ENCODE peak calls at places on chromosomes 11 and 22, in seven cellular contexts. V is cardiac muscle cell, Q is Caco-2, I is RWPE1, A is hepatocyte, H is left ventricle myocardium inferior, W is fibroblast of mammary gland. R is an unnamed sample.

GRCh38 chr22:50444663-50445062 is 30.2 kb downstream of the SBF1 start:
- DNase-seq in Q (no peak), W (peak; percentile 89), V (peak; percentile 71), I (no peak), A (peak; percentile 53), H (no peak), R (no peak)

GRCh38 chr11:11519184-11519583 is 102.6 kb downstream of the GALNT18 start:
- DNase-seq in H (no peak), I (no peak), V (no peak), A (no peak), Q (no peak), W (no peak), R (no peak)

GRCh38 chr11:77071671-77072605 is 5.2 kb downstream of the CAPN5 start:
- DNase-seq in I (no peak), H (no peak), W (peak; percentile 49), Q (no peak), A (no peak), V (no peak), R (no peak)

GRCh38 chr22:26398741-26399153 is 30.3 kb upstream of the ASPHD2 start:
- DNase-seq in Q (peak; percentile 54), W (peak; percentile 78), V (peak; percentile 85), H (peak; percentile 16), I (peak; percentile 57), A (peak; percentile 76), R (peak; percentile 66)

GRCh38 chr22:17159504-17159951 is 451 bp upstream of the HDHD5 start:
- DNase-seq in W (peak; percentile 56), Q (peak; percentile 59), A (peak; percentile 78), I (peak; percentile 27), H (peak; percentile 43), V (peak; percentile 55), R (peak; percentile 48)

GRCh38 chr22:18078329-18079041 is 695 bp downstream of the PEX26 start:
- DNase-seq in W (peak; percentile 30), I (peak; percentile 24), A (peak; percentile 68), V (peak; percentile 22), H (no peak), Q (peak; percentile 51), R (peak; percentile 46)

GRCh38 chr11:70233511-70233919 is 30.4 kb downstream of the FADD start:
- DNase-seq in A (peak; percentile 58), W (peak; percentile 83), I (peak; percentile 97), H (no peak), V (peak; percentile 69), Q (no peak), R (peak; percentile 46)

GRCh38 chr11:62542111-62542745 is 4.4 kb downstream of the AHNAK start:
- DNase-seq in W (no peak), Q (no peak), H (no peak), I (no peak), A (no peak), V (no peak), R (peak; percentile 21)

GRCh38 chr11:55707029-55707428 is 45.0 kb downstream of the OR4C6 start:
- DNase-seq in W (peak; percentile 39), V (peak; percentile 40), A (peak; percentile 9), Q (peak; percentile 51), H (no peak), I (peak; percentile 23), R (peak; percentile 22)

GRCh38 chr22:46791201-46791731 is 28.8 kb downstream of the TBC1D22A start:
- DNase-seq in W (peak; percentile 83), I (peak; percentile 34), H (no peak), Q (no peak), V (peak; percentile 59), A (no peak), R (no peak)

GRCh38 chr22:43050995-43051394 is 36.0 kb upstream of the PACSIN2 start:
- DNase-seq in H (no peak), V (no peak), A (no peak), I (no peak), W (no peak), Q (peak; percentile 21), R (no peak)

GRCh38 chr11:66443602-66444001 is 5.0 kb upstream of the MRPL11 start:
- DNase-seq in I (peak; percentile 70), W (peak; percentile 93), V (peak; percentile 58), Q (no peak), A (no peak), H (no peak), R (no peak)

GRCh38 chr22:37161442-37161841 is 11.7 kb upstream of the IL2RB start:
- DNase-seq in A (no peak), W (peak; percentile 26), Q (peak; percentile 20), H (no peak), V (no peak), I (no peak), R (no peak)

GRCh38 chr11:50275133-50275532 is 242.5 kb downstream of the OR4C45 start:
- DNase-seq in V (no peak), W (no peak), I (no peak), Q (no peak), H (no peak), A (no peak), R (no peak)

GRCh38 chr11:118198370-118198769 is 21.9 kb upstream of the SCN2B start:
- DNase-seq in V (peak; percentile 70), I (peak; percentile 60), H (peak; percentile 84), Q (peak; percentile 94), A (peak; percentile 89), W (peak; percentile 54), R (peak; percentile 80)

GRCh38 chr11:34250732-34251639 is 106.8 kb downstream of the ABTB2 start:
- DNase-seq in A (peak; percentile 18), W (peak; percentile 36), Q (no peak), H (peak; percentile 50), I (peak; percentile 85), V (no peak), R (peak; percentile 56)

GRCh38 chr11:100663583-100663982 is 23.5 kb upstream of the ARHGAP42 start:
- DNase-seq in H (no peak), W (no peak), I (no peak), V (no peak), Q (no peak), A (no peak), R (no peak)

GRCh38 chr11:17528181-17528691 is 16.0 kb downstream of the USH1C start:
- DNase-seq in H (peak; percentile 40), I (peak; percentile 56), A (peak; percentile 78), W (peak; percentile 35), Q (peak; percentile 69), V (peak; percentile 55), R (peak; percentile 78)

GRCh38 chr11:87290304-87290922 is 252.7 kb downstream of the TMEM135 start:
- DNase-seq in Q (peak; percentile 76), V (peak; percentile 79), I (peak; percentile 41), W (peak; percentile 69), A (peak; percentile 77), H (no peak), R (peak; percentile 53)

GRCh38 chr11:134689886-134690285 is 277.8 kb upstream of the B3GAT1 start:
- DNase-seq in Q (no peak), I (no peak), V (no peak), A (no peak), W (no peak), H (no peak), R (no peak)

GRCh38 chr11:111327908-111328624 is 29.7 kb downstream of the POU2AF3 start:
- DNase-seq in I (no peak), H (peak; percentile 38), A (no peak), W (no peak), V (no peak), Q (no peak), R (no peak)

GRCh38 chr11:115311949-115312348 is 192.3 kb downstream of the CADM1 start:
- DNase-seq in A (no peak), V (no peak), I (no peak), Q (no peak), W (no peak), H (no peak), R (no peak)

GRCh38 chr11:86551286-86551685 is 121.1 kb downstream of the ME3 start:
- DNase-seq in I (peak; percentile 64), V (peak; percentile 96), W (peak; percentile 96), Q (no peak), H (no peak), A (peak; percentile 52), R (no peak)

GRCh38 chr22:50201191-50202129 is 649 bp downstream of the SELENOO start:
- DNase-seq in W (no peak), Q (peak; percentile 47), I (no peak), A (peak; percentile 68), H (no peak), V (no peak), R (no peak)

GRCh38 chr11:1763336-1763795 is 361 bp downstream of the CTSD start:
- DNase-seq in A (no peak), H (no peak), I (no peak), V (no peak), Q (no peak), W (no peak), R (no peak)

GRCh38 chr11:17145972-17146371 is 61.8 kb downstream of the PIK3C2A start:
- DNase-seq in H (no peak), V (no peak), A (no peak), I (no peak), W (peak; percentile 9), Q (no peak), R (no peak)

DNA sequence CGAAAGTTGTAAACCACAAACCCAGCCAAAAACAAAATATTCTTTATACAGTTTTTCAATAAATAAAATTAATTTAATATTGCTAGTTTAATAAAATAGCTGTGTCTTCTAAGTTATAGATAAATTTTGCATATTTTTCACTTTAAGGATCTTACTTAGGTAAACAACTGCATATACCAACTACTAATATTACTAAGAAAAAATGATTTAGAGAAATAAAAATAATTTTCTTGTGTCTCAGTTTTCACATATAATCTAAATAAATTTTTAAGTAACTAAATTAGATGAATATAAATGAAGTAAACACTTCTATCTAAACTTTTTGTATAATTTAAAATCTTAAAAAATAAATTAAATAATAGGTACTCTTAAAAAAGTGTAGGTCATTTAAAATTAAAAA is 67.1 kb upstream of the TOP3B start:
- DNase-seq in Q (no peak), V (no peak), H (no peak), I (no peak), A (no peak), W (no peak), R (no peak)
- TF ChIP-seq CTCF in Q (no peak), V (no peak), H (no peak), I (no peak), A (no peak), W (no peak), R (no peak)

DNA sequence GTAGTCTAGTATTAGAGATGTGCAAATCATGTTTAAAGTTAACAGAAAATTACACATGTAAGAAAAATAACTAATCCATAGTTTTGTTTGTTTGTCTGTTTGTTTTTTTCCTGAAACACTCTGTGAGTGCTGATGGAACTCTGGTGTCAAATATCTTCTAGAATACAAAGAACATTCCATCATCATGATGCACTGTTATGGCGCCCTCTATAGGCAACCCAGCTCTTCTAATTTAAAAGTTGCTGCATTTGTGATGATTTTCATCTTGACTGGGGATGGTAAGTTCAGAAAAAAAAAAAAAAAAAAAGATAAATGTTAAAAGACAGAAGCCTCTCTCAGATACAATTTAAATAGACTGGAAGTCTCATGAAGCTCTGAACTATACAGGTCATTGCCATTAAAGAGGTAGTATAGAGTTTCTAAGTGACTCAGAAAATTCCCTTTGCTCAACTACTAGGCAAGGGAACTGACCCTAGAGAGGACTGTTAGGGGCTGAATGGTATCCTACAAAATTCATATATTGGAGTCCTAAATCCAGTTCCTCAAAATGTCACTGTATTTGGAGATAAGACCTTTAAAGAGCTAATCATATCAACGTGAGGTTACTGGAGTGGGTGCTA is 597.2 kb upstream of the ANO3 start:
- DNase-seq in I (peak; percentile 21), Q (peak; percentile 6), H (no peak), W (peak; percentile 22), V (peak; percentile 42), A (peak; percentile 45), R (no peak)
- TF ChIP-seq CTCF in I (no peak), Q (peak; percentile 5), H (peak; percentile 41), W (peak; percentile 35), V (peak; percentile 52), A (peak; percentile 47), R (peak; percentile 15)

GRCh38 chr22:19896665-19897355 is 42.1 kb upstream of the GNB1L start:
- DNase-seq in H (no peak), V (no peak), A (no peak), W (no peak), Q (no peak), I (no peak), R (no peak)
- TF ChIP-seq CTCF in H (no peak), V (no peak), A (no peak), W (no peak), Q (no peak), I (no peak), R (no peak)

GRCh38 chr22:31085493-31085824 is 4.3 kb downstream of the SMTN start:
- DNase-seq in W (no peak), A (peak; percentile 26), Q (no peak), V (peak; percentile 76), H (peak; percentile 50), I (no peak), R (no peak)
- TF ChIP-seq CTCF in W (no peak), A (no peak), Q (no peak), V (no peak), H (no peak), I (peak; percentile 41), R (no peak)

R was measured in GM10248.